ENCODE peak calls at places on chromosomes 5 and 9, in eight cellular contexts. W is EH; G is small intestine; R is amygdala; Q is activated T-cell treated with anti-CD3 and anti-CD28 coated beads, Interleukin-2, amount 50 U/mL, for 4 hours; K is fibroblast of the aortic adventitia; B is cardiac muscle cell; P is posterior cingulate gyrus. A is an unnamed sample.

GRCh38 chr9:36862206-36863145 is 171.6 kb downstream of the PAX5 start:
- DNase-seq in B (peak), Q (no peak), P (peak), W (peak), G (peak), R (peak), K (peak), A (no peak)

GRCh38 chr9:37371565-37372464 is 50.7 kb upstream of the GRHPR start:
- DNase-seq in G (no peak), W (peak), B (peak), R (no peak), P (no peak), K (peak), Q (no peak), A (no peak)

GRCh38 chr9:137448569-137448962 is 7.4 kb upstream of the ENTPD8 start:
- DNase-seq in R (no peak), Q (no peak), P (peak), W (no peak), G (no peak), K (no peak), B (no peak), A (no peak)

GRCh38 chr5:132369012-132369470 is 469 bp upstream of the SLC22A5 start:
- DNase-seq in W (no peak), K (no peak), Q (no peak), B (no peak), P (no peak), G (no peak), R (no peak), A (no peak)

GRCh38 chr5:103450333-103451061 is 112.1 kb downstream of the NUDT12 start:
- DNase-seq in K (peak), W (peak), P (no peak), Q (no peak), G (no peak), B (peak), R (no peak), A (no peak)

GRCh38 chr9:108996653-108997052 is 16.6 kb downstream of the CTNNAL1 start:
- DNase-seq in Q (no peak), K (peak), W (no peak), G (no peak), P (no peak), B (peak), R (no peak), A (no peak)

GRCh38 chr5:82422001-82422740 is 144.0 kb upstream of the RPS23 start:
- DNase-seq in R (no peak), K (peak), Q (no peak), P (no peak), B (peak), G (no peak), W (no peak), A (no peak)

GRCh38 chr5:141430332-141431113 is at the start of gene PCDHGA12:
- DNase-seq in Q (no peak), K (peak), G (peak), R (no peak), P (no peak), B (peak), W (peak), A (no peak)

GRCh38 chr5:116395178-116395577 is 179.4 kb downstream of the SEMA6A start:
- DNase-seq in P (no peak), Q (no peak), K (no peak), W (no peak), B (no peak), R (no peak), G (no peak), A (no peak)

GRCh38 chr5:74497706-74498105 is 142.8 kb downstream of the ENC1 start:
- DNase-seq in P (no peak), K (no peak), G (no peak), W (peak), B (peak), R (no peak), Q (no peak), A (no peak)

GRCh38 chr9:94649100-94649855 is 10.0 kb upstream of the FBP1 start:
- DNase-seq in P (no peak), Q (no peak), W (peak), R (no peak), G (peak), K (peak), B (peak), A (no peak)

GRCh38 chr9:96441798-96442445 is 8.0 kb upstream of the HABP4 start:
- DNase-seq in K (peak), Q (no peak), P (no peak), B (peak), R (no peak), G (peak), W (peak), A (no peak)

GRCh38 chr9:32581512-32582143 is 8.7 kb upstream of the NDUFB6 start:
- DNase-seq in B (peak), G (peak), P (no peak), Q (no peak), R (no peak), W (peak), K (peak), A (peak)

GRCh38 chr5:66757219-66757833 is 161.1 kb downstream of the MAST4 start:
- DNase-seq in Q (no peak), B (peak), K (peak), R (peak), W (peak), P (no peak), G (peak), A (no peak)

GRCh38 chr9:33117816-33118215 is 41.3 kb upstream of the SMU1 start:
- DNase-seq in B (no peak), R (no peak), W (no peak), G (no peak), K (no peak), Q (no peak), P (no peak), A (no peak)

GRCh38 chr9:127574089-127574921 is 37.8 kb upstream of the STXBP1 start:
- DNase-seq in G (peak), P (no peak), R (no peak), K (peak), B (peak), Q (no peak), W (peak), A (no peak)

GRCh38 chr5:110752953-110753352 is 14.1 kb downstream of the SLC25A46 start:
- DNase-seq in G (no peak), P (no peak), R (no peak), Q (no peak), K (no peak), W (no peak), B (no peak), A (no peak)

GRCh38 chr9:136578915-136579637 is 33.2 kb upstream of the NOTCH1 start:
- DNase-seq in K (no peak), P (no peak), G (peak), B (no peak), R (no peak), Q (no peak), W (no peak), A (no peak)

GRCh38 chr5:126002222-126002897 is 420.8 kb upstream of the GRAMD2B start:
- DNase-seq in K (peak), R (no peak), Q (no peak), B (peak), W (peak), G (no peak), P (no peak), A (peak)

GRCh38 chr5:79236970-79237734 is 1.2 kb downstream of the JMY start:
- DNase-seq in K (peak), Q (no peak), B (peak), W (peak), P (no peak), R (peak), G (peak), A (no peak)

A was measured in amniotic stem cell.